ENCODE peak calls at places on chromosomes 2 and 18, in eight cellular contexts. Z is right lobe of liver, M is heart left ventricle, E is prostate gland, V is ovary, K is breast epithelium, C is A549, R is upper lobe of left lung. I is an unnamed sample.
A peak's percentile ranks its signal among the peaks of the same experiment; 100 is the strongest.

GRCh38 chr2:223048519-223048918 is 3.5 kb upstream of the KCNE4 start:
- DNase-seq in Z (no peak), M (no peak), E (no peak), V (no peak), K (no peak), C (no peak), R (no peak), I (no peak)

GRCh38 chr2:167572895-167573294 is 674.5 kb downstream of the STK39 start:
- DNase-seq in Z (no peak), M (no peak), E (no peak), V (no peak), K (no peak), C (no peak), R (no peak), I (no peak)

GRCh38 chr2:15069149-15069548 is 436.6 kb downstream of the LRATD1 start:
- DNase-seq in Z (no peak), M (no peak), E (no peak), V (no peak), K (no peak), C (no peak), R (no peak), I (no peak)

GRCh38 chr18:6729247-6730091 is at the start of gene ARHGAP28:
- DNase-seq in Z (peak; percentile 77), M (peak; percentile 81), E (peak; percentile 66), V (peak; percentile 94), K (peak; percentile 59), C (peak; percentile 76), R (peak; percentile 83), I (peak; percentile 40)

GRCh38 chr2:132588576-132588975 is 81.4 kb downstream of the LYPD1 start:
- DNase-seq in Z (peak; percentile 36), M (no peak), E (no peak), V (no peak), K (no peak), C (no peak), R (no peak), I (no peak)

GRCh38 chr2:44884231-44884630 is 57.3 kb upstream of the SIX3 start:
- DNase-seq in Z (no peak), M (no peak), E (no peak), V (no peak), K (no peak), C (no peak), R (no peak), I (no peak)

GRCh38 chr18:1047406-1047805 is 142.7 kb downstream of the ADCYAP1 start:
- DNase-seq in Z (no peak), M (no peak), E (no peak), V (no peak), K (no peak), C (no peak), R (no peak), I (no peak)

GRCh38 chr18:23107718-23108117 is 27.6 kb upstream of the CABLES1 start:
- DNase-seq in Z (no peak), M (no peak), E (peak; percentile 26), V (no peak), K (no peak), C (peak; percentile 48), R (no peak), I (no peak)

GRCh38 chr2:201203916-201204654 is 21.1 kb downstream of the CASP10 start:
- DNase-seq in Z (no peak), M (no peak), E (no peak), V (no peak), K (no peak), C (no peak), R (no peak), I (no peak)

GRCh38 chr2:11701831-11702301 is 31.9 kb upstream of the NTSR2 start:
- DNase-seq in Z (no peak), M (peak; percentile 46), E (no peak), V (no peak), K (no peak), C (no peak), R (peak; percentile 67), I (peak; percentile 59)

GRCh38 chr2:195407782-195408181 is 249.2 kb upstream of the SLC39A10 start:
- DNase-seq in Z (no peak), M (no peak), E (no peak), V (no peak), K (no peak), C (peak; percentile 48), R (no peak), I (no peak)

GRCh38 chr2:203122317-203122998 is 107.8 kb downstream of the NBEAL1 start:
- DNase-seq in Z (no peak), M (no peak), E (no peak), V (no peak), K (no peak), C (peak; percentile 35), R (no peak), I (no peak)

GRCh38 chr2:204344119-204344518 is 201.2 kb upstream of the PARD3B start:
- DNase-seq in Z (no peak), M (no peak), E (no peak), V (no peak), K (no peak), C (no peak), R (no peak), I (no peak)

DNA sequence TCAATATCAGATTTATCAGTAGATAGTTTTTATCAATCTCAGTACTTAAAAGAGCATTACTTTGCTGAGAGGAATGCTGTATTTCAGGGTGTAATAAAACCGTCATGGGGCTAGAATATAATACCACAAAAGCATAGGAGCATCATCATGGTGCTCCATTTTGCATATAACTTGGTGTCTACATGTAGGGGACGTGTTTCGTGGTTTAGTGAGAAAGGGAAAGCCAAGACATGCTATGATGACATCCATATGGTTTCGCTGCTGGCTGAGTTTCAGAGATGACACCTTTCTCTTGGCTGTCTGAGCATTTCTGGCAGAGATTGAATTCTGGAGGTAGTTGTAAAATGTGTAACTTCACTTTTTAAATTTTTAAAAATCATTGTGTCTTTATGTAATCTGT is 32.4 kb downstream of the WDR43 start:
- DNase-seq in Z (no peak), M (no peak), E (no peak), V (no peak), K (no peak), C (no peak), R (no peak), I (no peak)
- TF ChIP-seq POLR2A in Z (no peak), M (no peak), E (no peak), V (no peak), K (no peak), C (no peak), R (no peak), I (no peak)

GRCh38 chr2:1839066-1839756 is 94.9 kb upstream of the PXDN start:
- DNase-seq in Z (no peak), M (no peak), E (no peak), V (no peak), K (no peak), C (no peak), R (no peak), I (no peak)
- TF ChIP-seq CTCF in Z (no peak), M (no peak), E (no peak), V (no peak), K (no peak), C (no peak), R (no peak), I (no peak)

DNA sequence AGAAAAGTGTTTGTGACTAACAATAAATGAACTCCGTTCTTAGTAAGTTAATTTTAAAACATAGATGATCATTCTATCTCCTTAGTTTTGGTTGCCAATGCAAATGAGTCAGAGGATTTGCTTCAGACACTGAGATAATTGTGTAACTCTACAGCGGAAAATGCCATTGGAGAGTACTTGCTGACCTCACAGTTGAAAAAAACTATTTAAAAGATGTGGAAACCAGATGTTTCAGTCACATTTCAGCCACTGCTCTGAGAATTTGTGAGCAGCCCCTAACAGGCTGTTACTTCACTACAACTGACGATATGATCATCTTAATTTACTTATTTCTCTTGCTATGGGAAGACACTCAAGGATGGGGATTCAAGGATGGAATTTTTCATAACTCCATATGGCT is at the start of gene TNFAIP6:
- DNase-seq in Z (no peak), M (peak; percentile 11), E (no peak), V (no peak), K (no peak), C (peak; percentile 41), R (no peak), I (no peak)
- H3K4me3 ChIP-seq in Z (no peak within 1 kb of the TSS), M (peak within 1 kb of the TSS; percentile 33), E (no peak within 1 kb of the TSS), V (no peak within 1 kb of the TSS), K (no peak within 1 kb of the TSS), C (no peak within 1 kb of the TSS), R (no peak within 1 kb of the TSS), I (no peak within 1 kb of the TSS)

DNA sequence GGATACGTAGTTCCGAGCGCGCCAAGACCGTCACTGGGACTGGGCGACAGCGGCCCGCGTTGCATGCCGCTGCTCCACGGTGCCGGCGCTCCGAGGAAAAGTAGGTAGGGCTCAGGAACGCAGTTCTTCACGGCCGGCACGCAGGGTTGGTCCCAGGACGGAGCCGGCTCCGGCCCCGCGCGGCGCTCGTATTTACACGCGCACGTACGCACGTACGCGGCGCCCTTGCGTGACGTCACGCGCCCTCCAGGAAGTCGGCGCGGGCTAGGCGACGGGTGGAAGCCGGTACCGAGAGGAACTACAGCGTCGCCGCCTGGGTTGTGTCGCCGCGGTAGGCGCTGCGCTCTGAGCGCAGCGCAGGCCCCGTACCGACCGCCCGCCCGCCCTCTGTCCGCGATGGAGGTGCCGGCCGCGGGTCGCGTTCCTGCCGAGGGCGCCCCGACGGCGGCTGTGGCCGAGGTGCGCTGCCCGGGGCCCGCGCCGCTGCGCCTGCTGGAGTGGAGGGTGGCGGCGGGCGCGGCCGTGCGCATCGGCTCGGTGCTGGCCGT is at the start of gene CTDP1:
- DNase-seq in Z (peak; percentile 93), M (peak; percentile 91), E (peak; percentile 87), V (no peak), K (peak; percentile 91), C (peak; percentile 94), R (peak; percentile 90), I (peak; percentile 87)
- TF ChIP-seq POLR2A in Z (peak; percentile 60), M (no peak), E (peak; percentile 46), V (peak; percentile 27), K (no peak), C (peak; percentile 31), R (no peak), I (no peak)

GRCh38 chr18:59264136-59264571 is 9.1 kb downstream of the RAX start:
- DNase-seq in Z (no peak), M (no peak), E (no peak), V (no peak), K (no peak), C (no peak), R (no peak), I (no peak)
- TF ChIP-seq CTCF in Z (no peak), M (no peak), E (no peak), V (no peak), K (no peak), C (no peak), R (no peak), I (no peak)

GRCh38 chr2:131043199-131044077 is 49.8 kb downstream of the FAM168B start:
- DNase-seq in Z (no peak), M (peak; percentile 4), E (no peak), V (no peak), K (no peak), C (no peak), R (no peak), I (no peak)

GRCh38 chr2:131039908-131040660 is 53.2 kb downstream of the FAM168B start:
- DNase-seq in Z (no peak), M (no peak), E (no peak), V (no peak), K (no peak), C (no peak), R (no peak), I (peak; percentile 82)

GRCh38 chr2:131040661-131041401 is 52.4 kb downstream of the FAM168B start:
- DNase-seq in Z (no peak), M (no peak), E (no peak), V (no peak), K (no peak), C (no peak), R (no peak), I (no peak)

GRCh38 chr2:131042161-131042775 is 51.0 kb downstream of the FAM168B start:
- DNase-seq in Z (no peak), M (no peak), E (no peak), V (no peak), K (no peak), C (no peak), R (no peak), I (no peak)

GRCh38 chr2:131041402-131042160 is 51.7 kb downstream of the FAM168B start:
- DNase-seq in Z (no peak), M (no peak), E (no peak), V (no peak), K (no peak), C (no peak), R (no peak), I (peak; percentile 78)
- H3K4me3 ChIP-seq in Z (no peak overlapping the region), M (no peak overlapping the region), E (no peak overlapping the region), V (no peak overlapping the region), K (no peak overlapping the region), C (no peak overlapping the region), R (no peak overlapping the region), I (no peak overlapping the region)